ENCODE peak calls at places on chromosome 12, in five cellular contexts. Z is LoVo, L is neural crest cell, H is stromal cell of bone marrow, D is thyroid gland. K is an unnamed sample.

GRCh38 chr12:68915055-68915454 is 17.9 kb downstream of the CPM start:
- DNase-seq in Z (no peak), L (no peak), D (no peak), H (peak), K (no peak)

GRCh38 chr12:125549836-125550235 is 484.6 kb downstream of the AACS start:
- DNase-seq in H (no peak), L (no peak), Z (no peak), D (no peak), K (no peak)

GRCh38 chr12:130787445-130788410 is 51.3 kb downstream of the STX2 start:
- DNase-seq in D (no peak), L (no peak), H (no peak), Z (no peak), K (no peak)

GRCh38 chr12:32302218-32302826 is 97.0 kb upstream of the FGD4 start:
- DNase-seq in D (peak), L (no peak), H (peak), Z (peak), K (no peak)

GRCh38 chr12:114625294-114625851 is 58.6 kb downstream of the TBX3 start:
- DNase-seq in Z (peak), L (peak), D (peak), H (peak), K (peak)

GRCh38 chr12:19841451-19841850 is 402.2 kb downstream of the AEBP2 start:
- DNase-seq in H (no peak), L (no peak), D (no peak), Z (no peak), K (no peak)

GRCh38 chr12:57008113-57008687 is 1.9 kb upstream of the ZBTB39 start:
- DNase-seq in L (no peak), D (no peak), H (peak), Z (peak), K (peak)

GRCh38 chr12:85237320-85237719 is 42.7 kb upstream of the ALX1 start:
- DNase-seq in H (no peak), L (no peak), Z (no peak), D (no peak), K (no peak)

GRCh38 chr12:91142184-91142583 is 30.9 kb upstream of the LUM start:
- DNase-seq in Z (no peak), D (no peak), L (no peak), H (no peak), K (no peak)

GRCh38 chr12:51863921-51864700 is 15.6 kb upstream of the FIGNL2 start:
- DNase-seq in L (peak), D (no peak), H (no peak), Z (no peak), K (peak)

K was measured in SW480.